ENCODE peak calls at places on chromosome 17, in seven cellular contexts. D, I, M, P, H, X and E are unnamed samples.

GRCh38 chr17:77474292-77474988 is 333.7 kb downstream of the SEC14L1 start:
- DNase-seq in M (no peak), H (no peak), D (no peak), I (no peak), P (no peak), X (no peak), E (no peak)

GRCh38 chr17:78263063-78263735 is 31.8 kb downstream of the TMEM235 start:
- DNase-seq in D (peak), H (peak), X (peak), M (peak), I (no peak), P (peak), E (no peak)

GRCh38 chr17:47267354-47267828 is 13.8 kb downstream of the ITGB3 start:
- DNase-seq in M (peak), P (no peak), I (no peak), H (no peak), X (no peak), D (no peak), E (no peak)

GRCh38 chr17:2683912-2684311 is 27.7 kb downstream of the CLUH start:
- DNase-seq in P (no peak), H (no peak), D (no peak), M (peak), X (no peak), I (no peak), E (no peak)

GRCh38 chr17:15918261-15918660 is 26.7 kb upstream of the ADORA2B start:
- DNase-seq in M (no peak), D (no peak), X (peak), H (no peak), I (no peak), P (no peak), E (no peak)

GRCh38 chr17:45143767-45144198 is 4.5 kb upstream of the HEXIM1 start:
- DNase-seq in M (peak), H (peak), X (peak), I (no peak), D (peak), P (no peak), E (no peak)

GRCh38 chr17:33506889-33507650 is 214.0 kb upstream of the ASIC2 start:
- DNase-seq in D (no peak), M (peak), X (no peak), H (peak), I (no peak), P (no peak), E (no peak)

GRCh38 chr17:35973333-35974260 is 7.7 kb downstream of the CCL16 start:
- DNase-seq in P (peak), D (no peak), I (no peak), X (no peak), M (peak), H (no peak), E (no peak)

GRCh38 chr17:63433746-63434591 is 12.1 kb downstream of the CYB561 start:
- DNase-seq in I (no peak), M (peak), H (peak), D (peak), P (no peak), X (peak), E (no peak)

GRCh38 chr17:18985475-18985874 is 19.1 kb downstream of the FAM83G start:
- DNase-seq in P (no peak), X (no peak), D (no peak), I (no peak), M (no peak), H (no peak), E (no peak)

GRCh38 chr17:7593296-7593695 is 3.4 kb upstream of the SOX15 start:
- DNase-seq in M (no peak), H (no peak), P (no peak), I (no peak), D (no peak), X (peak), E (no peak)

GRCh38 chr17:27577884-27578717 is 52.9 kb upstream of the LGALS9 start:
- DNase-seq in X (no peak), P (no peak), I (no peak), M (peak), D (peak), H (peak), E (no peak)

GRCh38 chr17:266219-266618 is 84.8 kb upstream of the DOC2B start:
- DNase-seq in I (no peak), X (peak), H (no peak), P (no peak), M (no peak), D (no peak), E (no peak)

GRCh38 chr17:73493212-73493814 is 150.9 kb downstream of the SDK2 start:
- DNase-seq in H (peak), I (no peak), M (no peak), P (no peak), X (no peak), D (no peak), E (no peak)

GRCh38 chr17:8150194-8151119 is 1.7 kb downstream of the PER1 start:
- DNase-seq in I (peak), H (no peak), P (no peak), D (peak), X (no peak), M (no peak), E (no peak)

GRCh38 chr17:21174719-21175118 is 39.2 kb downstream of the TMEM11 start:
- DNase-seq in X (no peak), M (peak), P (no peak), I (no peak), D (no peak), H (peak), E (no peak)

GRCh38 chr17:75205793-75206163 is 299 bp downstream of the NUP85 start:
- DNase-seq in P (no peak), X (no peak), D (no peak), H (no peak), I (no peak), M (no peak), E (no peak)

GRCh38 chr17:65163990-65164495 is 26.9 kb downstream of the RGS9 start:
- DNase-seq in H (no peak), D (no peak), X (no peak), I (peak), P (peak), M (peak), E (no peak)

GRCh38 chr17:9324864-9325263 is 250.8 kb downstream of the STX8 start:
- DNase-seq in D (no peak), M (peak), H (no peak), I (no peak), X (no peak), P (no peak), E (no peak)

GRCh38 chr17:81828656-81829055 is 4.4 kb downstream of the MCRIP1 start:
- DNase-seq in X (no peak), I (no peak), H (no peak), D (no peak), M (peak), P (no peak), E (no peak)

GRCh38 chr17:4968166-4968915 is 724 bp upstream of the SPAG7 start:
- DNase-seq in P (peak), H (peak), I (no peak), X (no peak), M (peak), D (no peak), E (peak)

GRCh38 chr17:57294629-57295501 is 38.5 kb downstream of the MSI2 start:
- DNase-seq in X (no peak), M (peak), H (peak), I (no peak), P (no peak), D (peak), E (peak)

GRCh38 chr17:17994271-17994670 is 21.6 kb downstream of the DRC3 start:
- DNase-seq in H (peak), I (no peak), X (peak), P (peak), M (peak), D (peak), E (no peak)

GRCh38 chr17:49968380-49969133 is 433 bp upstream of the DLX4 start:
- DNase-seq in P (peak), M (peak), X (no peak), H (peak), I (peak), D (peak), E (peak)

GRCh38 chr17:76736349-76737081 is 616 bp downstream of the SRSF2 start:
- DNase-seq in D (peak), H (peak), X (peak), P (peak), I (peak), M (peak), E (peak)

GRCh38 chr17:7579839-7580630 is 597 bp downstream of the CD68 start:
- DNase-seq in M (no peak), D (no peak), P (no peak), I (no peak), X (no peak), H (no peak), E (no peak)

GRCh38 chr17:14947671-14948070 is 317.5 kb downstream of the PMP22 start:
- DNase-seq in H (no peak), D (no peak), I (no peak), X (no peak), M (no peak), P (no peak), E (no peak)

GRCh38 chr17:46742539-46743270 is 75.8 kb downstream of the WNT3 start:
- DNase-seq in H (no peak), M (peak), D (peak), P (peak), X (no peak), I (no peak), E (no peak)

GRCh38 chr17:17344507-17345293 is 41.5 kb downstream of the NT5M start:
- DNase-seq in D (peak), H (no peak), I (no peak), P (no peak), X (peak), M (no peak), E (no peak)

GRCh38 chr17:8117980-8118768 is at the start of gene ALOXE3:
- DNase-seq in M (peak), H (peak), P (peak), X (peak), I (no peak), D (peak), E (no peak)

GRCh38 chr17:8499171-8499570 is 63.5 kb downstream of the NDEL1 start:
- DNase-seq in P (no peak), I (no peak), H (no peak), X (no peak), D (no peak), M (no peak), E (no peak)

GRCh38 chr17:78924481-78925151 is 571 bp downstream of the TIMP2 start:
- DNase-seq in I (no peak), H (peak), X (peak), M (no peak), D (peak), P (no peak), E (no peak)

GRCh38 chr17:64345691-64346376 is 44.8 kb downstream of the PECAM1 start:
- DNase-seq in X (no peak), D (no peak), I (no peak), M (no peak), H (no peak), P (no peak), E (no peak)

GRCh38 chr17:81578038-81578441 is 25.9 kb upstream of the FAAP100 start:
- DNase-seq in P (no peak), I (no peak), X (no peak), M (peak), D (no peak), H (no peak), E (no peak)